ENCODE peak calls at places on chromosomes 7 and 10, in nine cellular contexts. Z, V, M, W, S, I, F, X and Y are unnamed samples.

GRCh38 chr7:77331938-77332695 is 84.0 kb downstream of the GSAP start:
- DNase-seq in Z (peak), V (no peak), M (peak), W (peak), S (peak), I (peak), F (peak), X (peak), Y (peak)

GRCh38 chr7:135493362-135493761 is 16.5 kb downstream of the CNOT4 start:
- DNase-seq in Z (no peak), V (no peak), M (no peak), W (no peak), S (no peak), I (no peak), F (no peak), X (no peak), Y (no peak)

GRCh38 chr10:112953075-112953501 is 3.0 kb downstream of the TCF7L2 start:
- DNase-seq in Z (no peak), V (no peak), M (no peak), W (no peak), S (peak), I (no peak), F (peak), X (no peak), Y (peak)

GRCh38 chr7:155205368-155206285 is 92.1 kb upstream of the INSIG1 start:
- DNase-seq in Z (peak), V (peak), M (peak), W (peak), S (peak), I (peak), F (no peak), X (peak), Y (peak)

GRCh38 chr10:75235375-75236177 is at the start of gene COMTD1:
- DNase-seq in Z (peak), V (peak), M (peak), W (peak), S (peak), I (peak), F (peak), X (peak), Y (peak)

GRCh38 chr7:25951414-25952276 is 200.4 kb upstream of the NFE2L3 start:
- DNase-seq in Z (no peak), V (no peak), M (no peak), W (no peak), S (peak), I (no peak), F (no peak), X (no peak), Y (no peak)

GRCh38 chr10:14240253-14241189 is 90.2 kb downstream of the FRMD4A start:
- DNase-seq in Z (no peak), V (no peak), M (no peak), W (no peak), S (no peak), I (no peak), F (no peak), X (no peak), Y (no peak)

GRCh38 chr10:83522456-83522855 is 616.9 kb upstream of the GHITM start:
- DNase-seq in Z (no peak), V (no peak), M (no peak), W (no peak), S (no peak), I (no peak), F (no peak), X (no peak), Y (no peak)

GRCh38 chr7:140048138-140048537 is 14.6 kb downstream of the PARP12 start:
- DNase-seq in Z (no peak), V (no peak), M (no peak), W (no peak), S (no peak), I (no peak), F (peak), X (no peak), Y (no peak)

GRCh38 chr7:117731455-117731854 is 141.8 kb downstream of the CTTNBP2 start:
- DNase-seq in Z (no peak), V (no peak), M (peak), W (no peak), S (no peak), I (no peak), F (no peak), X (peak), Y (no peak)

GRCh38 chr7:155386608-155387007 is 71.3 kb upstream of the EN2 start:
- DNase-seq in Z (no peak), V (no peak), M (no peak), W (no peak), S (no peak), I (no peak), F (no peak), X (no peak), Y (no peak)

GRCh38 chr7:126809188-126809587 is 443.6 kb downstream of the GRM8 start:
- DNase-seq in Z (no peak), V (no peak), M (no peak), W (no peak), S (no peak), I (no peak), F (no peak), X (no peak), Y (no peak)

GRCh38 chr7:77426521-77427051 is 10.4 kb upstream of the GSAP start:
- DNase-seq in Z (no peak), V (no peak), M (no peak), W (no peak), S (no peak), I (no peak), F (peak), X (no peak), Y (no peak)

GRCh38 chr10:63425512-63425911 is 40.3 kb downstream of the JMJD1C start:
- DNase-seq in Z (no peak), V (no peak), M (no peak), W (no peak), S (no peak), I (no peak), F (no peak), X (no peak), Y (no peak)

GRCh38 chr10:24873281-24873683 is 79.1 kb downstream of the PRTFDC1 start:
- DNase-seq in Z (peak), V (no peak), M (no peak), W (no peak), S (no peak), I (peak), F (no peak), X (no peak), Y (no peak)

GRCh38 chr7:142896741-142897379 is 11.3 kb upstream of the TRPV6 start:
- DNase-seq in Z (no peak), V (no peak), M (no peak), W (no peak), S (no peak), I (no peak), F (no peak), X (no peak), Y (no peak)

GRCh38 chr7:132243463-132243862 is 332.8 kb downstream of the PLXNA4 start:
- DNase-seq in Z (no peak), V (no peak), M (no peak), W (no peak), S (no peak), I (no peak), F (no peak), X (no peak), Y (no peak)